ENCODE peak calls at places on chromosome 1, in six cellular contexts. One of them, this sample, is unnamed.

GRCh38 chr1:161390559-161390858 is 22.8 kb upstream of the CFAP126 start:
- DNase-seq in cardiac fibroblast: no peak
- DNase-seq in H9: no peak
- DNase-seq in left ventricle myocardium inferior: no peak
- DNase-seq in CD8-positive, alpha-beta T cell: no peak
- DNase-seq in thyroid gland: no peak
- DNase-seq in this sample: no peak

GRCh38 chr1:37734629-37735591 is 30.0 kb downstream of the EPHA10 start:
- DNase-seq in left ventricle myocardium inferior: no peak
- DNase-seq in thyroid gland: no peak
- DNase-seq in CD8-positive, alpha-beta T cell: no peak
- DNase-seq in H9: peak; percentile 80
- DNase-seq in cardiac fibroblast: no peak
- DNase-seq in this sample: no peak

GRCh38 chr1:215132156-215132555 is 49.6 kb downstream of the KCNK2 start:
- DNase-seq in left ventricle myocardium inferior: no peak
- DNase-seq in H9: no peak
- DNase-seq in thyroid gland: no peak
- DNase-seq in cardiac fibroblast: no peak
- DNase-seq in CD8-positive, alpha-beta T cell: no peak
- DNase-seq in this sample: peak; percentile 44

GRCh38 chr1:32062867-32063230 is 9.9 kb upstream of the TMEM39B start:
- DNase-seq in cardiac fibroblast: no peak
- DNase-seq in H9: no peak
- DNase-seq in thyroid gland: no peak
- DNase-seq in left ventricle myocardium inferior: no peak
- DNase-seq in CD8-positive, alpha-beta T cell: no peak
- DNase-seq in this sample: no peak

GRCh38 chr1:209454340-209455014 is 129.0 kb upstream of the CAMK1G start:
- DNase-seq in left ventricle myocardium inferior: no peak
- DNase-seq in CD8-positive, alpha-beta T cell: no peak
- DNase-seq in H9: no peak
- DNase-seq in thyroid gland: no peak
- DNase-seq in cardiac fibroblast: no peak
- DNase-seq in this sample: no peak

GRCh38 chr1:232271991-232272589 is 357.8 kb downstream of the SIPA1L2 start:
- DNase-seq in left ventricle myocardium inferior: peak; percentile 16
- DNase-seq in thyroid gland: no peak
- DNase-seq in H9: no peak
- DNase-seq in cardiac fibroblast: peak; percentile 46
- DNase-seq in CD8-positive, alpha-beta T cell: no peak
- DNase-seq in this sample: no peak

GRCh38 chr1:151992345-151993083 is 1.1 kb downstream of the S100A10 start:
- DNase-seq in CD8-positive, alpha-beta T cell: no peak
- DNase-seq in left ventricle myocardium inferior: peak; percentile 81
- DNase-seq in H9: peak; percentile 87
- DNase-seq in cardiac fibroblast: peak; percentile 91
- DNase-seq in thyroid gland: peak; percentile 55
- DNase-seq in this sample: peak; percentile 100

GRCh38 chr1:225737866-225738265 is 39.8 kb upstream of the SRP9 start:
- DNase-seq in H9: no peak
- DNase-seq in CD8-positive, alpha-beta T cell: no peak
- DNase-seq in thyroid gland: no peak
- DNase-seq in left ventricle myocardium inferior: no peak
- DNase-seq in cardiac fibroblast: no peak
- DNase-seq in this sample: peak; percentile 23

GRCh38 chr1:210598135-210598652 is 269.5 kb downstream of the HHAT start:
- DNase-seq in H9: no peak
- DNase-seq in cardiac fibroblast: peak; percentile 85
- DNase-seq in left ventricle myocardium inferior: no peak
- DNase-seq in thyroid gland: peak; percentile 40
- DNase-seq in CD8-positive, alpha-beta T cell: no peak
- DNase-seq in this sample: peak; percentile 97

GRCh38 chr1:202561726-202562442 is 148.4 kb downstream of the SYT2 start:
- DNase-seq in H9: no peak
- DNase-seq in CD8-positive, alpha-beta T cell: no peak
- DNase-seq in left ventricle myocardium inferior: no peak
- DNase-seq in thyroid gland: no peak
- DNase-seq in cardiac fibroblast: no peak
- DNase-seq in this sample: no peak
- TF ChIP-seq CTCF in H9: peak; percentile 63
- TF ChIP-seq CTCF in CD8-positive, alpha-beta T cell: no peak
- TF ChIP-seq CTCF in left ventricle myocardium inferior: peak; percentile 19
- TF ChIP-seq CTCF in thyroid gland: peak; percentile 27
- TF ChIP-seq CTCF in cardiac fibroblast: no peak
- TF ChIP-seq CTCF in this sample: peak; percentile 12

GRCh38 chr1:8408151-8408839 is 90.4 kb downstream of the SLC45A1 start:
- DNase-seq in left ventricle myocardium inferior: peak; percentile 66
- DNase-seq in CD8-positive, alpha-beta T cell: no peak
- DNase-seq in H9: no peak
- DNase-seq in cardiac fibroblast: peak; percentile 96
- DNase-seq in thyroid gland: peak; percentile 72
- DNase-seq in this sample: no peak

GRCh38 chr1:8410791-8411190 is 92.9 kb downstream of the SLC45A1 start:
- DNase-seq in CD8-positive, alpha-beta T cell: no peak
- DNase-seq in H9: no peak
- DNase-seq in thyroid gland: no peak
- DNase-seq in cardiac fibroblast: no peak
- DNase-seq in left ventricle myocardium inferior: no peak
- DNase-seq in this sample: no peak

GRCh38 chr1:8409666-8410065 is 91.8 kb downstream of the SLC45A1 start:
- DNase-seq in cardiac fibroblast: no peak
- DNase-seq in thyroid gland: no peak
- DNase-seq in left ventricle myocardium inferior: no peak
- DNase-seq in H9: no peak
- DNase-seq in CD8-positive, alpha-beta T cell: no peak
- DNase-seq in this sample: no peak

GRCh38 chr1:8407652-8408051 is 89.7 kb downstream of the SLC45A1 start:
- DNase-seq in cardiac fibroblast: no peak
- DNase-seq in H9: no peak
- DNase-seq in CD8-positive, alpha-beta T cell: no peak
- DNase-seq in thyroid gland: no peak
- DNase-seq in left ventricle myocardium inferior: no peak
- DNase-seq in this sample: no peak

GRCh38 chr1:8409107-8409506 is 91.2 kb downstream of the SLC45A1 start:
- DNase-seq in cardiac fibroblast: peak; percentile 82
- DNase-seq in left ventricle myocardium inferior: no peak
- DNase-seq in H9: no peak
- DNase-seq in CD8-positive, alpha-beta T cell: no peak
- DNase-seq in thyroid gland: no peak
- DNase-seq in this sample: peak; percentile 14
- TF ChIP-seq CTCF in cardiac fibroblast: peak; percentile 43
- TF ChIP-seq CTCF in left ventricle myocardium inferior: peak; percentile 63
- TF ChIP-seq CTCF in H9: peak; percentile 59
- TF ChIP-seq CTCF in CD8-positive, alpha-beta T cell: peak; percentile 15
- TF ChIP-seq CTCF in thyroid gland: peak; percentile 56
- TF ChIP-seq CTCF in this sample: peak; percentile 24

GRCh38 chr1:93874025-93874651 is 4.9 kb downstream of the DNTTIP2 start:
- DNase-seq in left ventricle myocardium inferior: no peak
- DNase-seq in cardiac fibroblast: peak; percentile 74
- DNase-seq in CD8-positive, alpha-beta T cell: no peak
- DNase-seq in thyroid gland: no peak
- DNase-seq in H9: no peak
- DNase-seq in this sample: peak; percentile 36
- TF ChIP-seq CTCF in left ventricle myocardium inferior: peak; percentile 41
- TF ChIP-seq CTCF in cardiac fibroblast: peak; percentile 75
- TF ChIP-seq CTCF in CD8-positive, alpha-beta T cell: peak; percentile 47
- TF ChIP-seq CTCF in thyroid gland: peak; percentile 43
- TF ChIP-seq CTCF in H9: peak; percentile 74
- TF ChIP-seq CTCF in this sample: peak; percentile 48

GRCh38 chr1:30749691-30750583 is 7.6 kb downstream of the LAPTM5 start:
- DNase-seq in thyroid gland: no peak
- DNase-seq in CD8-positive, alpha-beta T cell: peak; percentile 56
- DNase-seq in cardiac fibroblast: no peak
- DNase-seq in left ventricle myocardium inferior: no peak
- DNase-seq in H9: no peak
- DNase-seq in this sample: no peak

GRCh38 chr1:30753660-30754123 is 3.9 kb downstream of the LAPTM5 start:
- DNase-seq in H9: no peak
- DNase-seq in left ventricle myocardium inferior: no peak
- DNase-seq in thyroid gland: no peak
- DNase-seq in CD8-positive, alpha-beta T cell: no peak
- DNase-seq in cardiac fibroblast: no peak
- DNase-seq in this sample: no peak

GRCh38 chr1:30750751-30751291 is 6.8 kb downstream of the LAPTM5 start:
- DNase-seq in cardiac fibroblast: no peak
- DNase-seq in H9: no peak
- DNase-seq in thyroid gland: no peak
- DNase-seq in left ventricle myocardium inferior: no peak
- DNase-seq in CD8-positive, alpha-beta T cell: no peak
- DNase-seq in this sample: no peak

GRCh38 chr1:30752651-30752908 is 5.0 kb downstream of the LAPTM5 start:
- DNase-seq in cardiac fibroblast: no peak
- DNase-seq in thyroid gland: no peak
- DNase-seq in H9: no peak
- DNase-seq in left ventricle myocardium inferior: no peak
- DNase-seq in CD8-positive, alpha-beta T cell: no peak
- DNase-seq in this sample: no peak

DNA sequence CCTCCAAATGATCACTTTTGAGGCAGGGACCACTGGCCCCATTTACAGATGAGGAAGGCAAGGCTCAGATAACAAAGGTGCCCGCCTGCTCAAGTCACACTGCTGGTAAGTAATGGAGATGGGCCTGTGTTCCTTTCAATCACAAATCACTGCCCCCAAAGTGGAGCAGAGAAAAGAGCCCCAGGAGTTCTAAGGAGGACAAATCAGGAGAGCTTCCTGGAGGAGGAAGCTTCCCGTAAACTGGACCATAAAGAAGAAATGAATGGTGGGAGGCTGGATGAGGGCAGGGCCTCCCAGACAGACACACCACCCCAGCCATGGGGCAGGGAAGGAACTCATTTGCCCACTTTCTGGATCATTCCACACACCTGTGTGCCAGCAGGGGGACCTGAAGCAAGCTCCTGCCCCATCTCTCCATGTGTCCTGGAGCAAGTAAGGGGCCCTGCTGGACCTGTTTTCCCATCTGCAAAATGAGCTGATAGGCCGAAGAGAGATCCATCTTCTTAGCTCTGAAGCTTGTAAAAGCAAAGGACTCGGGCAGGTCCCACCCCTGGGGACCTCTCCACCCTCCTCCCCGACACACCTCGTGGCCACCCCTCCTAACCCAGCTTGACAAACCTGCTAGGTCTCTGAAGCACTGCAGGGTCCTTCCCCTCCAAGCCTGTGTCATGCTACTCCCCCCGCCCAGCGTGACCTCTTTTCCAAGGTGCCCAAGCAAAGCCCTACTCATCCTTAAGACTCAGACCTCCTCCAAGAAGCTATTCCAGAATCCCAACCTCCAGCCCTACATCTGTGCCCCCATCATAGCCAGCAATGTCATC is 5.5 kb downstream of the LAPTM5 start:
- DNase-seq in left ventricle myocardium inferior: no peak
- DNase-seq in CD8-positive, alpha-beta T cell: no peak
- DNase-seq in thyroid gland: no peak
- DNase-seq in H9: no peak
- DNase-seq in cardiac fibroblast: no peak
- DNase-seq in this sample: no peak
- TF ChIP-seq CTCF in left ventricle myocardium inferior: no peak
- TF ChIP-seq CTCF in CD8-positive, alpha-beta T cell: no peak
- TF ChIP-seq CTCF in thyroid gland: no peak
- TF ChIP-seq CTCF in H9: peak; percentile 18
- TF ChIP-seq CTCF in cardiac fibroblast: no peak
- TF ChIP-seq CTCF in this sample: no peak

GRCh38 chr1:64251971-64252370 is 48.5 kb downstream of the UBE2U start:
- DNase-seq in cardiac fibroblast: no peak
- DNase-seq in H9: peak; percentile 63
- DNase-seq in CD8-positive, alpha-beta T cell: no peak
- DNase-seq in thyroid gland: no peak
- DNase-seq in left ventricle myocardium inferior: no peak
- DNase-seq in this sample: no peak
- TF ChIP-seq CTCF in cardiac fibroblast: peak; percentile 28
- TF ChIP-seq CTCF in H9: peak; percentile 55
- TF ChIP-seq CTCF in CD8-positive, alpha-beta T cell: no peak
- TF ChIP-seq CTCF in thyroid gland: no peak
- TF ChIP-seq CTCF in left ventricle myocardium inferior: no peak
- TF ChIP-seq CTCF in this sample: no peak

This sample was measured in MCF 10A.